ENCODE peak calls at places on chromosomes 2 and 18, in seven cellular contexts. One of them, this sample, is unnamed.

GRCh38 chr2:29009711-29010677 is 28.9 kb downstream of the TOGARAM2 start:
- DNase-seq in PC-9: no peak
- DNase-seq in CD8-positive, alpha-beta memory T cell: peak
- DNase-seq in effector CD4-positive, alpha-beta T cell: no peak
- DNase-seq in prostate gland: no peak
- DNase-seq in GOT3: no peak
- DNase-seq in NCI-H2081: no peak
- DNase-seq in this sample: peak

GRCh38 chr18:30039201-30039600 is 1003.3 kb downstream of the DSC3 start:
- DNase-seq in PC-9: no peak
- DNase-seq in CD8-positive, alpha-beta memory T cell: no peak
- DNase-seq in effector CD4-positive, alpha-beta T cell: no peak
- DNase-seq in prostate gland: no peak
- DNase-seq in GOT3: no peak
- DNase-seq in NCI-H2081: no peak
- DNase-seq in this sample: no peak

GRCh38 chr2:149365826-149366583 is 35.6 kb downstream of the LYPD6 start:
- DNase-seq in PC-9: peak
- DNase-seq in CD8-positive, alpha-beta memory T cell: no peak
- DNase-seq in effector CD4-positive, alpha-beta T cell: no peak
- DNase-seq in prostate gland: peak
- DNase-seq in GOT3: no peak
- DNase-seq in NCI-H2081: peak
- DNase-seq in this sample: no peak

GRCh38 chr2:199631129-199631528 is 173.4 kb upstream of the SATB2 start:
- DNase-seq in PC-9: no peak
- DNase-seq in CD8-positive, alpha-beta memory T cell: no peak
- DNase-seq in effector CD4-positive, alpha-beta T cell: no peak
- DNase-seq in prostate gland: no peak
- DNase-seq in GOT3: no peak
- DNase-seq in NCI-H2081: no peak
- DNase-seq in this sample: no peak

GRCh38 chr2:48459921-48460320 is 70.0 kb upstream of the STON1 start:
- DNase-seq in PC-9: no peak
- DNase-seq in CD8-positive, alpha-beta memory T cell: no peak
- DNase-seq in effector CD4-positive, alpha-beta T cell: no peak
- DNase-seq in prostate gland: no peak
- DNase-seq in GOT3: no peak
- DNase-seq in NCI-H2081: no peak
- DNase-seq in this sample: no peak

GRCh38 chr2:218291934-218292699 is at the start of gene TMBIM1:
- DNase-seq in PC-9: peak
- DNase-seq in CD8-positive, alpha-beta memory T cell: peak
- DNase-seq in effector CD4-positive, alpha-beta T cell: peak
- DNase-seq in prostate gland: no peak
- DNase-seq in GOT3: peak
- DNase-seq in NCI-H2081: no peak
- DNase-seq in this sample: peak

GRCh38 chr2:233080836-233081229 is 20.7 kb downstream of the INPP5D start:
- DNase-seq in PC-9: no peak
- DNase-seq in CD8-positive, alpha-beta memory T cell: no peak
- DNase-seq in effector CD4-positive, alpha-beta T cell: no peak
- DNase-seq in prostate gland: no peak
- DNase-seq in GOT3: no peak
- DNase-seq in NCI-H2081: no peak
- DNase-seq in this sample: no peak

GRCh38 chr2:224973112-224974016 is 68.9 kb downstream of the DOCK10 start:
- DNase-seq in PC-9: no peak
- DNase-seq in CD8-positive, alpha-beta memory T cell: no peak
- DNase-seq in effector CD4-positive, alpha-beta T cell: no peak
- DNase-seq in prostate gland: no peak
- DNase-seq in GOT3: no peak
- DNase-seq in NCI-H2081: peak
- DNase-seq in this sample: peak

GRCh38 chr2:11182951-11183350 is 27.7 kb downstream of the SLC66A3 start:
- DNase-seq in PC-9: no peak
- DNase-seq in CD8-positive, alpha-beta memory T cell: no peak
- DNase-seq in effector CD4-positive, alpha-beta T cell: no peak
- DNase-seq in prostate gland: no peak
- DNase-seq in GOT3: no peak
- DNase-seq in NCI-H2081: no peak
- DNase-seq in this sample: no peak

GRCh38 chr2:30229596-30229995 is 1.7 kb upstream of the LBH start:
- DNase-seq in PC-9: no peak
- DNase-seq in CD8-positive, alpha-beta memory T cell: no peak
- DNase-seq in effector CD4-positive, alpha-beta T cell: no peak
- DNase-seq in prostate gland: no peak
- DNase-seq in GOT3: no peak
- DNase-seq in NCI-H2081: no peak
- DNase-seq in this sample: no peak

GRCh38 chr2:240588669-240589068 is 2.1 kb downstream of the CAPN10 start:
- DNase-seq in PC-9: no peak
- DNase-seq in CD8-positive, alpha-beta memory T cell: no peak
- DNase-seq in effector CD4-positive, alpha-beta T cell: no peak
- DNase-seq in prostate gland: no peak
- DNase-seq in GOT3: no peak
- DNase-seq in NCI-H2081: no peak
- DNase-seq in this sample: no peak

GRCh38 chr2:151043484-151043883 is 218.2 kb downstream of the RBM43 start:
- DNase-seq in PC-9: peak
- DNase-seq in CD8-positive, alpha-beta memory T cell: no peak
- DNase-seq in effector CD4-positive, alpha-beta T cell: no peak
- DNase-seq in prostate gland: no peak
- DNase-seq in GOT3: no peak
- DNase-seq in NCI-H2081: no peak
- DNase-seq in this sample: no peak

GRCh38 chr2:121638333-121638732 is 10.9 kb downstream of the CLASP1 start:
- DNase-seq in PC-9: no peak
- DNase-seq in CD8-positive, alpha-beta memory T cell: no peak
- DNase-seq in effector CD4-positive, alpha-beta T cell: no peak
- DNase-seq in prostate gland: no peak
- DNase-seq in GOT3: no peak
- DNase-seq in NCI-H2081: no peak
- DNase-seq in this sample: no peak

GRCh38 chr2:43135583-43135982 is 90.8 kb downstream of the ZFP36L2 start:
- DNase-seq in PC-9: peak
- DNase-seq in CD8-positive, alpha-beta memory T cell: no peak
- DNase-seq in effector CD4-positive, alpha-beta T cell: no peak
- DNase-seq in prostate gland: no peak
- DNase-seq in GOT3: no peak
- DNase-seq in NCI-H2081: no peak
- DNase-seq in this sample: no peak

GRCh38 chr2:20027715-20028434 is 15.4 kb upstream of the MATN3 start:
- DNase-seq in PC-9: no peak
- DNase-seq in CD8-positive, alpha-beta memory T cell: no peak
- DNase-seq in effector CD4-positive, alpha-beta T cell: no peak
- DNase-seq in prostate gland: no peak
- DNase-seq in GOT3: no peak
- DNase-seq in NCI-H2081: no peak
- DNase-seq in this sample: no peak

GRCh38 chr18:9934274-9934673 is 20.5 kb downstream of the VAPA start:
- DNase-seq in PC-9: no peak
- DNase-seq in CD8-positive, alpha-beta memory T cell: no peak
- DNase-seq in effector CD4-positive, alpha-beta T cell: no peak
- DNase-seq in prostate gland: no peak
- DNase-seq in GOT3: no peak
- DNase-seq in NCI-H2081: no peak
- DNase-seq in this sample: no peak

GRCh38 chr2:235511187-235511661 is 17.4 kb downstream of the AGAP1 start:
- DNase-seq in PC-9: peak
- DNase-seq in CD8-positive, alpha-beta memory T cell: no peak
- DNase-seq in effector CD4-positive, alpha-beta T cell: no peak
- DNase-seq in prostate gland: no peak
- DNase-seq in GOT3: no peak
- DNase-seq in NCI-H2081: no peak
- DNase-seq in this sample: no peak

GRCh38 chr2:159758686-159759085 is 39.3 kb downstream of the CD302 start:
- DNase-seq in PC-9: peak
- DNase-seq in CD8-positive, alpha-beta memory T cell: no peak
- DNase-seq in effector CD4-positive, alpha-beta T cell: no peak
- DNase-seq in prostate gland: no peak
- DNase-seq in GOT3: no peak
- DNase-seq in NCI-H2081: no peak
- DNase-seq in this sample: no peak

This sample was measured in activated gamma-delta T cell treated with Interleukin-2 at 50 U/mL for 16 hours.